ENCODE peak calls at places on chromosomes 4 and X, in seven cellular contexts. C is psoas muscle, X is HFF-Myc, G is ascending aorta, B is suprapubic skin, N is lung, Y is astrocyte of the spinal cord. S is an unnamed sample.
A peak's percentile ranks its signal among the peaks of the same experiment; 100 is the strongest.

GRCh38 chr4:94746746-94747145 is 11.0 kb upstream of the BMPR1B start:
- DNase-seq in N (no peak), B (no peak), X (no peak), Y (no peak), C (no peak), G (no peak), S (no peak)

GRCh38 chr4:168408620-168409019 is 71.7 kb downstream of the DDX60L start:
- DNase-seq in G (peak; percentile 69), B (no peak), Y (peak; percentile 96), C (peak; percentile 38), N (no peak), X (peak; percentile 97), S (no peak)

GRCh38 chrX:7617994-7618393 is 225.0 kb upstream of the VCX start:
- DNase-seq in B (no peak), N (no peak), G (no peak), Y (no peak), C (no peak), X (no peak), S (no peak)

GRCh38 chrX:136353519-136354095 is 52.8 kb downstream of the ADGRG4 start:
- DNase-seq in Y (no peak), X (no peak), N (no peak), G (no peak), C (no peak), B (no peak), S (no peak)

GRCh38 chrX:133653363-133653762 is 238.1 kb upstream of the GPC4 start:
- DNase-seq in C (no peak), X (no peak), N (no peak), B (no peak), Y (no peak), G (no peak), S (no peak)

GRCh38 chr4:107719211-107719926 is 665 bp downstream of the PAPSS1 start:
- DNase-seq in C (peak; percentile 16), Y (peak; percentile 50), G (no peak), N (no peak), B (no peak), X (no peak), S (no peak)

GRCh38 chr4:114384629-114385028 is 214.0 kb upstream of the UGT8 start:
- DNase-seq in N (no peak), X (peak; percentile 30), C (no peak), B (no peak), Y (peak; percentile 68), G (no peak), S (no peak)

GRCh38 chr4:102174800-102175199 is 170.5 kb downstream of the SLC39A8 start:
- DNase-seq in X (no peak), Y (peak; percentile 66), C (no peak), G (no peak), N (no peak), B (no peak), S (no peak)

GRCh38 chr4:39050590-39050989 is 11.4 kb upstream of the KLHL5 start:
- DNase-seq in N (no peak), X (no peak), G (no peak), Y (no peak), B (no peak), C (no peak), S (no peak)

GRCh38 chrX:150683536-150684146 is 9.6 kb upstream of the MTMR1 start:
- DNase-seq in Y (peak; percentile 12), B (no peak), N (no peak), C (no peak), X (peak; percentile 20), G (no peak), S (no peak)

GRCh38 chrX:12581546-12581945 is 209.7 kb upstream of the PRPS2 start:
- DNase-seq in C (no peak), G (no peak), X (no peak), B (no peak), N (no peak), Y (no peak), S (no peak)

GRCh38 chrX:28847423-28847822 is 260.2 kb downstream of the IL1RAPL1 start:
- DNase-seq in Y (peak; percentile 50), N (no peak), G (no peak), C (no peak), B (no peak), X (peak; percentile 1), S (no peak)

GRCh38 chrX:19739683-19740082 is 147.7 kb downstream of the SH3KBP1 start:
- DNase-seq in C (peak; percentile 53), Y (peak; percentile 70), G (peak; percentile 68), N (peak; percentile 41), X (peak; percentile 41), B (no peak), S (no peak)

GRCh38 chr4:133320576-133321170 is 171.6 kb downstream of the PCDH10 start:
- DNase-seq in C (no peak), Y (peak; percentile 43), G (no peak), B (no peak), N (no peak), X (no peak), S (no peak)

GRCh38 chr4:74327751-74328150 is 19.5 kb downstream of the EPGN start:
- DNase-seq in G (no peak), X (no peak), C (no peak), N (no peak), B (no peak), Y (peak; percentile 16), S (no peak)

GRCh38 chrX:3384330-3384729 is 37.9 kb upstream of the MXRA5 start:
- DNase-seq in G (no peak), C (no peak), X (no peak), N (no peak), B (no peak), Y (peak; percentile 9), S (no peak)

GRCh38 chr4:133624744-133625143 is 475.6 kb downstream of the PCDH10 start:
- DNase-seq in B (no peak), N (no peak), X (no peak), Y (peak; percentile 20), G (no peak), C (no peak), S (no peak)

GRCh38 chr4:30714408-30715031 is 5.6 kb upstream of the PCDH7 start:
- DNase-seq in Y (peak; percentile 64), B (no peak), X (peak; percentile 25), G (peak; percentile 74), C (no peak), N (no peak), S (no peak)

GRCh38 chrX:136268051-136269048 is 17.1 kb upstream of the MAP7D3 start:
- DNase-seq in Y (peak; percentile 41), X (no peak), C (no peak), G (no peak), N (no peak), B (no peak), S (no peak)

DNA sequence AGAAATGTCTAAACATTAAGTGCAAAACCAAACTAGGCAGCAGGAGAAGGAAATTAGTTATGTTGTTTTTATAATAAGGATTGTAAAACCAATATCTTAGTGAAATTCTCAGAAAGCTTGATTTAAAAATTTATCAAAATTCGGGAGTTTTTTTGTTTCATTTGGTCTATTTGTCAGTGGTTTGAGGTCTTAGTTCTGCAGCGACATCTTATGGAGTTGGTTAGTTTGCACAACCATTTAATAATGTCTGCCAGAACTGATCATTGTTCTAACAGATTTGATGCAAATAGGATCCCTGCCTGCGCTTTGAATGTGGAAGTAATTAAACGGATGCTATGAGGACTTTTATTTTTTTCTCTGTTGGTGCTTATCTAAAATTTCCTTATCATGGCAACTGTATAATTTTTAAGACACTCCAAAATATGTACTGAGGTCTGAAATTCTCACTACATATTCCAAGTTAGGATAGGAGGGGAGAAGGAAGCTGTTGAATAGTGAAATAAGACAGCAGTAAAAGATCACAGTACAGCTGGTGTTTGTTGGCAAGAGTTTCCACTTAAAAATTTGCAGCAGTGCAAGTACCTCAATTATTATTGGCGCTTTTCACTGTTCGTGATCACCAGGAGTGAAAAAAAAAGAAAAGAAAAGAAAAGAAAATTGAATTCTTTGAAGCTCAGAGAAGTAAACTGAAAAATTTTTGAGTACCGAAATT is 2521.4 kb downstream of the ARAP2 start:
- DNase-seq in N (no peak), B (no peak), C (no peak), Y (no peak), X (no peak), G (no peak), S (no peak)
- TF ChIP-seq CTCF in N (no peak), B (no peak), C (no peak), Y (no peak), X (peak; percentile 18), G (no peak), S (no peak)

GRCh38 chrX:66766318-66766717 is 127.4 kb upstream of the EDA2R start:
- DNase-seq in X (no peak), C (no peak), B (no peak), N (no peak), Y (no peak), G (no peak), S (no peak)

GRCh38 chrX:66756717-66757116 is 117.8 kb upstream of the EDA2R start:
- DNase-seq in G (no peak), C (no peak), N (no peak), B (no peak), X (no peak), Y (no peak), S (no peak)

DNA sequence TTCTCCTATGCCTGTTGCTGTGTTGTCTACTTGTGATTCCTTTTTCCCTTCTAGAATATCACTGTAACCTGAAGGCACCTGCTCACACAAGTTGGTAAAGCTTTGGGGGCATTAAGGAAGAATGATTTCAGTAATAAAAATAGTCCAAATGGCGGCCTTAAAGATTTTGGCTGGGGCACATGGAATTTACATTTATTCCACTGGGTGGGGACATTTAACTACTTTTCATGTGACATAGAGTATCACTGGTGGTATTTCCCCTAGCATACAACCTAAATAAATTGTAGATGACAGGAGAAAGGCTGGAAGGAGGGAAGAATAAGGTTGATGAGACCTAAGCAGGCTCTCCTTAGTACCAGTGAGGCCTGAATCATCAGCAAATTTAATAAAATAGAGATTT is 121.8 kb upstream of the EDA2R start:
- DNase-seq in G (no peak), X (no peak), C (no peak), Y (no peak), N (no peak), B (no peak), S (no peak)
- TF ChIP-seq CTCF in G (peak; percentile 30), X (no peak), C (no peak), Y (no peak), N (no peak), B (no peak), S (no peak)

DNA sequence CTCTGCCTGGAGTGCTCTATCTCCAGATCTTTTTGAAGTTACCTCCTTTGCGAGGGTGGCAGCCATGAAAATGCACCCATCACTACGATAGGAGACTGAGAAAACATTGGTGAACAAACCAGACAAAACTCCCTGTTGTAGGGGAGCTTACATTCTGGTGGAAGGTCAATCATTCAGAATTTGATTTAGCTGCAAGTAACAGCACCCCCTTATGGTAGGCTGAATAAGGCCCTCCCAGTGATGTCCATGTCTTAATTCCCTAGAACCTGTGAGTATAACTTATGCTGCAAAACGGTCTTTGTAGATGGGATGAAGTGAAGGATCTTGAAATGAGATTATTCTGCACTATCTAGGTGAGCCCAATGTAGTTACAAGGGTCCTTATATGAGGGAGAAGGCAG is 5.6 kb upstream of the TEC start:
- DNase-seq in B (no peak), X (no peak), C (no peak), N (no peak), Y (no peak), G (no peak), S (no peak)
- TF ChIP-seq CTCF in B (peak; percentile 36), X (peak; percentile 77), C (peak; percentile 19), N (peak; percentile 41), Y (peak; percentile 79), G (peak; percentile 22), S (peak; percentile 40)

DNA sequence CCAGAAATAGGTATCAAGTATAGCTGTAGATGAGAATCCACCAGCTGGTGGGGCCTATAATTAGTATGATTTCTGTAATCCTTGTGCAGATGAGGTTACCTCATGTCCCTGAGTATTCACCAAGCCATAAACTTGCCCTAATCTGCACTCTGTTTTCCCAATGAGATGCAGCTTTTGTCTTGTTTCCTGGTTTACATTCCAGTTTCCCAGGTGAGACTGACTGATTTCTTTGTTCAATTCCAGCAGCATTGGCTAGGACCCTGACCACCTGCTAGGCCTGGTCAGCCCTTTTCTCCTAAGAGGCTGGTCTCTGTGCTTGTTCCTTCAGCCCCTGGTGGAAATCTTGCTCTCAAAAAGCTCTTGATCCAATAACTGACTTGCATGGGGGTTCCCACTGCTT is 44.6 kb downstream of the GABRB1 start:
- DNase-seq in B (no peak), N (no peak), Y (no peak), G (no peak), X (no peak), C (no peak), S (no peak)
- TF ChIP-seq CTCF in B (no peak), N (no peak), Y (no peak), G (no peak), X (no peak), C (no peak), S (no peak)